ENCODE peak calls at places on chromosomes 6 and 20, in four cellular contexts. K, N, E and Y are unnamed samples. For H3K4me1, the result is how much of the 10 kb centered on the place peaks cover.

GRCh38 chr6:21438237-21438985 is 155.1 kb upstream of the SOX4 start:
- DNase-seq in K (no peak), N (no peak), E (peak), Y (no peak)

GRCh38 chr20:21450572-21450971 is 53.2 kb upstream of the NKX2-4 start:
- DNase-seq in K (peak), N (no peak), E (no peak), Y (no peak)

GRCh38 chr6:143965503-143966171 is 42.4 kb downstream of the PLAGL1 start:
- DNase-seq in K (no peak), N (no peak), E (no peak), Y (no peak)

GRCh38 chr6:27213544-27214125 is 33.9 kb upstream of the PRSS16 start:
- DNase-seq in K (no peak), N (no peak), E (no peak), Y (no peak)

GRCh38 chr6:98716341-98716740 is 118.0 kb upstream of the POU3F2 start:
- DNase-seq in K (peak), N (no peak), E (no peak), Y (no peak)

GRCh38 chr6:120826253-120826652 is 508.0 kb downstream of the TBC1D32 start:
- DNase-seq in K (peak), N (no peak), E (no peak), Y (peak)

GRCh38 chr6:163100259-163100658 is 314.3 kb upstream of the QKI start:
- DNase-seq in K (no peak), N (no peak), E (no peak), Y (no peak)

GRCh38 chr6:28929887-28930620 is 6.3 kb upstream of the TRIM27 start:
- DNase-seq in K (no peak), N (no peak), E (no peak), Y (no peak)

GRCh38 chr6:131281471-131282270 is 146.4 kb downstream of the AKAP7 start:
- DNase-seq in K (no peak), N (no peak), E (no peak), Y (no peak)

GRCh38 chr6:16486661-16487060 is 248.3 kb downstream of the GMPR start:
- DNase-seq in K (no peak), N (no peak), E (no peak), Y (no peak)

GRCh38 chr20:6041808-6042265 is 12.0 kb downstream of the LRRN4 start:
- DNase-seq in K (no peak), N (no peak), E (no peak), Y (no peak)

GRCh38 chr20:41370176-41370575 is 3.6 kb upstream of the EMILIN3 start:
- DNase-seq in K (no peak), N (no peak), E (peak), Y (no peak)

GRCh38 chr20:47349365-47350180 is 6.9 kb downstream of the ZMYND8 start:
- DNase-seq in K (no peak), N (no peak), E (no peak), Y (no peak)

GRCh38 chr6:160321729-160322505 is 26.3 kb upstream of the SLC22A3 start:
- DNase-seq in K (no peak), N (no peak), E (no peak), Y (no peak)

GRCh38 chr6:158914923-158915322 is 85.1 kb downstream of the RSPH3 start:
- DNase-seq in K (no peak), N (no peak), E (no peak), Y (no peak)

GRCh38 chr20:58913079-58913478 is 60.6 kb downstream of the GNAS start:
- DNase-seq in K (no peak), N (no peak), E (no peak), Y (no peak)

GRCh38 chr20:19986419-19986818 is 30.7 kb upstream of the NAA20 start:
- DNase-seq in K (no peak), N (no peak), E (no peak), Y (no peak)

GRCh38 chr6:170355661-170356060 is 49.1 kb downstream of the FAM120B start:
- DNase-seq in K (no peak), N (no peak), E (no peak), Y (no peak)

GRCh38 chr6:26025894-26026832 is 61.1 kb upstream of the HFE start:
- DNase-seq in K (peak), N (peak), E (peak), Y (peak)
- H3K4me1 ChIP-seq in K (half or more), N (under half), E (under half), Y (under half)

GRCh38 chr20:18705490-18705889 is 108.1 kb upstream of the SCP2D1 start:
- DNase-seq in K (no peak), N (no peak), E (no peak), Y (no peak)
- TF ChIP-seq SUZ12 in K (no peak), N (no peak), E (no peak), Y (no peak)

DNA sequence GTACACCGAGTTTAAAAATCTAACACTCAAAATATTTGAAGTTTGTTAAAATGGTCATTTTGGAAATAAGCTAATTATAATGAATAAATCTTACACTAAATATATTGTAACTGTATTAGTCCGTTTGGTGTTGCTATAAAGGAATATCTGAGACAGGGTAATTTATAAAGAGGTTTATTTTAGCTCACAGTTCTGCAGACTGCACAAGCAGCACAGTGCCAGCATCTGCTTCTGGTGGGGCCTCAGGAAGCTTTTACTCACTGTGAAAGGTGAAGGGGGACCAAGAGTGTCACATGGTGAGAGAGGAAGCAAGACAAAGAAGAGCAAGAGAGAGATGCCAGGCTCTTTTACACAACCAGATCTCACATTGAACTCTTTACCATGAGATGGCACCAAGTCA is 17.1 kb downstream of the ELOVL5 start:
- DNase-seq in K (no peak), N (no peak), E (no peak), Y (no peak)
- H3K4me1 ChIP-seq in K (under half), N (under half), E (under half), Y (under half)

DNA sequence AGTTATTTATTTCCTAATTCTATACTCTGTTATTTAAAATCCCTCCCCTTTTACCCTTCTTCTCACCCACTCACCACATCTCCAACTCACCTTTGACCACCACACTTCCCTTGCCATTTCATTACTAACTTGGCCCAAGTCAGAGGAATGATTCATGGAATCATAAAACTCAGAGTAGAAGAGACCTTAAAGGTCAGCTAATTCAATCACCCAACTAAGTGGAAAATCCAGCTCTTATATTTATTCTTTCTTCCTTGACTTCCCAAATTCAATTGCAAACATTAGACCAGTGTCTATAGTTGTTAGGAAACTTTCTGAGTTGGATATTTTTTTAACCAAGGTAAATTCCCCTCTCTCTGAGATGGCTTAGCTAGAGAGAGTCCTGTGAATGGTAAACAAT is 26.5 kb upstream of the HEY2 start:
- DNase-seq in K (no peak), N (no peak), E (no peak), Y (no peak)
- TF ChIP-seq SUZ12 in K (no peak), N (no peak), E (no peak), Y (no peak)